ENCODE peak calls at places on chromosome 15, in seven cellular contexts. One of them, this sample, is unnamed.

GRCh38 chr15:55638764-55639163 is 50.6 kb upstream of the PYGO1 start:
- DNase-seq in NCI-H1048: no peak
- DNase-seq in A549: no peak
- DNase-seq in NCI-H345: no peak
- DNase-seq in AG09319: no peak
- DNase-seq in activated CD4-positive, alpha-beta T cell treated with anti-CD3 and anti-CD28 coated beads for 24 hours: no peak
- DNase-seq in amygdala: no peak
- DNase-seq in this sample: no peak

GRCh38 chr15:63038926-63039673 is 3.4 kb upstream of the TPM1 start:
- DNase-seq in AG09319: no peak
- DNase-seq in amygdala: no peak
- DNase-seq in A549: no peak
- DNase-seq in NCI-H345: no peak
- DNase-seq in NCI-H1048: no peak
- DNase-seq in activated CD4-positive, alpha-beta T cell treated with anti-CD3 and anti-CD28 coated beads for 24 hours: no peak
- DNase-seq in this sample: no peak

GRCh38 chr15:88191806-88192165 is 64.8 kb downstream of the NTRK3 start:
- DNase-seq in NCI-H1048: no peak
- DNase-seq in AG09319: no peak
- DNase-seq in activated CD4-positive, alpha-beta T cell treated with anti-CD3 and anti-CD28 coated beads for 24 hours: no peak
- DNase-seq in A549: no peak
- DNase-seq in amygdala: no peak
- DNase-seq in NCI-H345: no peak
- DNase-seq in this sample: no peak

GRCh38 chr15:63044645-63045437 is 2.3 kb downstream of the TPM1 start:
- DNase-seq in NCI-H1048: no peak
- DNase-seq in amygdala: no peak
- DNase-seq in activated CD4-positive, alpha-beta T cell treated with anti-CD3 and anti-CD28 coated beads for 24 hours: no peak
- DNase-seq in AG09319: no peak
- DNase-seq in NCI-H345: no peak
- DNase-seq in A549: no peak
- DNase-seq in this sample: no peak

GRCh38 chr15:72319360-72319984 is 485 bp downstream of the CELF6 start:
- DNase-seq in amygdala: no peak
- DNase-seq in A549: peak; percentile 82
- DNase-seq in activated CD4-positive, alpha-beta T cell treated with anti-CD3 and anti-CD28 coated beads for 24 hours: peak; percentile 17
- DNase-seq in NCI-H1048: no peak
- DNase-seq in NCI-H345: no peak
- DNase-seq in AG09319: no peak
- DNase-seq in this sample: no peak

GRCh38 chr15:92205255-92205739 is 188.4 kb upstream of the ST8SIA2 start:
- DNase-seq in NCI-H1048: no peak
- DNase-seq in NCI-H345: no peak
- DNase-seq in AG09319: no peak
- DNase-seq in amygdala: no peak
- DNase-seq in A549: no peak
- DNase-seq in activated CD4-positive, alpha-beta T cell treated with anti-CD3 and anti-CD28 coated beads for 24 hours: no peak
- DNase-seq in this sample: no peak

GRCh38 chr15:63238796-63239195 is 38.6 kb upstream of the APH1B start:
- DNase-seq in NCI-H345: no peak
- DNase-seq in NCI-H1048: no peak
- DNase-seq in AG09319: peak; percentile 60
- DNase-seq in amygdala: no peak
- DNase-seq in A549: no peak
- DNase-seq in activated CD4-positive, alpha-beta T cell treated with anti-CD3 and anti-CD28 coated beads for 24 hours: no peak
- DNase-seq in this sample: no peak

GRCh38 chr15:60005352-60006202 is 1.5 kb downstream of the FOXB1 start:
- DNase-seq in AG09319: no peak
- DNase-seq in NCI-H1048: no peak
- DNase-seq in A549: no peak
- DNase-seq in activated CD4-positive, alpha-beta T cell treated with anti-CD3 and anti-CD28 coated beads for 24 hours: no peak
- DNase-seq in amygdala: no peak
- DNase-seq in NCI-H345: peak; percentile 39
- DNase-seq in this sample: no peak

GRCh38 chr15:44673639-44674038 is 10.2 kb upstream of the SPG11 start:
- DNase-seq in AG09319: no peak
- DNase-seq in NCI-H345: no peak
- DNase-seq in NCI-H1048: no peak
- DNase-seq in A549: no peak
- DNase-seq in activated CD4-positive, alpha-beta T cell treated with anti-CD3 and anti-CD28 coated beads for 24 hours: no peak
- DNase-seq in amygdala: no peak
- DNase-seq in this sample: no peak

GRCh38 chr15:42149493-42150245 is 6.8 kb downstream of the PLA2G4F start:
- DNase-seq in NCI-H345: no peak
- DNase-seq in A549: no peak
- DNase-seq in NCI-H1048: no peak
- DNase-seq in AG09319: no peak
- DNase-seq in activated CD4-positive, alpha-beta T cell treated with anti-CD3 and anti-CD28 coated beads for 24 hours: no peak
- DNase-seq in amygdala: no peak
- DNase-seq in this sample: no peak

GRCh38 chr15:28131400-28131799 is 32.3 kb upstream of the OCA2 start:
- DNase-seq in NCI-H345: no peak
- DNase-seq in amygdala: no peak
- DNase-seq in NCI-H1048: no peak
- DNase-seq in activated CD4-positive, alpha-beta T cell treated with anti-CD3 and anti-CD28 coated beads for 24 hours: no peak
- DNase-seq in A549: no peak
- DNase-seq in AG09319: no peak
- DNase-seq in this sample: no peak

GRCh38 chr15:93162560-93162959 is 73.5 kb upstream of the RGMA start:
- DNase-seq in amygdala: no peak
- DNase-seq in A549: no peak
- DNase-seq in AG09319: no peak
- DNase-seq in NCI-H1048: no peak
- DNase-seq in activated CD4-positive, alpha-beta T cell treated with anti-CD3 and anti-CD28 coated beads for 24 hours: no peak
- DNase-seq in NCI-H345: no peak
- DNase-seq in this sample: no peak

GRCh38 chr15:72180771-72181324 is 16.7 kb downstream of the GRAMD2A start:
- DNase-seq in NCI-H1048: no peak
- DNase-seq in activated CD4-positive, alpha-beta T cell treated with anti-CD3 and anti-CD28 coated beads for 24 hours: no peak
- DNase-seq in AG09319: no peak
- DNase-seq in amygdala: no peak
- DNase-seq in A549: no peak
- DNase-seq in NCI-H345: no peak
- DNase-seq in this sample: no peak

GRCh38 chr15:100763764-100764750 is 115.6 kb upstream of the ALDH1A3 start:
- DNase-seq in AG09319: no peak
- DNase-seq in activated CD4-positive, alpha-beta T cell treated with anti-CD3 and anti-CD28 coated beads for 24 hours: no peak
- DNase-seq in A549: no peak
- DNase-seq in amygdala: no peak
- DNase-seq in NCI-H345: no peak
- DNase-seq in NCI-H1048: no peak
- DNase-seq in this sample: no peak

GRCh38 chr15:77145370-77145769 is 74.5 kb upstream of the TSPAN3 start:
- DNase-seq in NCI-H1048: no peak
- DNase-seq in amygdala: no peak
- DNase-seq in NCI-H345: no peak
- DNase-seq in AG09319: no peak
- DNase-seq in A549: no peak
- DNase-seq in activated CD4-positive, alpha-beta T cell treated with anti-CD3 and anti-CD28 coated beads for 24 hours: no peak
- DNase-seq in this sample: no peak

GRCh38 chr15:89673162-89673506 is 6.0 kb downstream of the PLIN1 start:
- DNase-seq in amygdala: no peak
- DNase-seq in activated CD4-positive, alpha-beta T cell treated with anti-CD3 and anti-CD28 coated beads for 24 hours: no peak
- DNase-seq in NCI-H345: peak; percentile 10
- DNase-seq in A549: peak; percentile 76
- DNase-seq in NCI-H1048: no peak
- DNase-seq in AG09319: no peak
- DNase-seq in this sample: no peak

GRCh38 chr15:73809728-73810501 is 56.8 kb upstream of the INSYN1 start:
- DNase-seq in NCI-H1048: no peak
- DNase-seq in activated CD4-positive, alpha-beta T cell treated with anti-CD3 and anti-CD28 coated beads for 24 hours: no peak
- DNase-seq in A549: no peak
- DNase-seq in NCI-H345: peak; percentile 9
- DNase-seq in AG09319: no peak
- DNase-seq in amygdala: no peak
- DNase-seq in this sample: no peak

GRCh38 chr15:70264738-70265465 is 167.2 kb upstream of the TLE3 start:
- DNase-seq in NCI-H345: no peak
- DNase-seq in NCI-H1048: no peak
- DNase-seq in A549: no peak
- DNase-seq in amygdala: no peak
- DNase-seq in activated CD4-positive, alpha-beta T cell treated with anti-CD3 and anti-CD28 coated beads for 24 hours: no peak
- DNase-seq in AG09319: no peak
- DNase-seq in this sample: no peak